ENCODE peak calls at places on chromosomes 5 and 9, in six cellular contexts. Y is IMR-90; K is RWPE1; W is effector memory CD4-positive, alpha-beta T cell; U is CD8-positive, alpha-beta T cell; J is lower lobe of right lung. X is an unnamed sample.

GRCh38 chr5:136192015-136192525 is 892 bp downstream of the SMIM32 start:
- DNase-seq in Y (no peak), K (no peak), W (no peak), U (no peak), J (no peak), X (no peak)

GRCh38 chr5:91162534-91163381 is 220.4 kb downstream of the ARRDC3 start:
- DNase-seq in Y (peak), K (peak), W (peak), U (peak), J (peak), X (peak)

GRCh38 chr9:121455527-121456239 is 44.0 kb downstream of the GGTA1 start:
- DNase-seq in Y (no peak), K (no peak), W (no peak), U (no peak), J (no peak), X (no peak)

GRCh38 chr5:149358294-149358651 is 427 bp downstream of the PCYOX1L start:
- DNase-seq in Y (no peak), K (no peak), W (peak), U (no peak), J (peak), X (no peak)

GRCh38 chr5:6722015-6722414 is 8.8 kb downstream of the TENT4A start:
- DNase-seq in Y (peak), K (no peak), W (no peak), U (no peak), J (no peak), X (no peak)

GRCh38 chr5:119353213-119353612 is 2.6 kb upstream of the TNFAIP8 start:
- DNase-seq in Y (no peak), K (no peak), W (no peak), U (no peak), J (no peak), X (no peak)

GRCh38 chr5:169404223-169404622 is 103.3 kb upstream of the SLIT3 start:
- DNase-seq in Y (no peak), K (no peak), W (no peak), U (no peak), J (no peak), X (no peak)

GRCh38 chr5:73950441-73950873 is 324.5 kb downstream of the ARHGEF28 start:
- DNase-seq in Y (peak), K (no peak), W (no peak), U (no peak), J (no peak), X (no peak)

GRCh38 chr5:173271371-173271770 is 36.4 kb upstream of the NKX2-5 start:
- DNase-seq in Y (no peak), K (no peak), W (no peak), U (no peak), J (peak), X (no peak)

GRCh38 chr9:135641745-135642144 is 2.4 kb upstream of the GLT6D1 start:
- DNase-seq in Y (peak), K (no peak), W (no peak), U (no peak), J (no peak), X (no peak)

GRCh38 chr5:127053049-127053448 is 20.3 kb downstream of the C5orf63 start:
- DNase-seq in Y (no peak), K (no peak), W (no peak), U (no peak), J (no peak), X (no peak)

GRCh38 chr5:149675467-149676201 is 54.5 kb upstream of the PPARGC1B start:
- DNase-seq in Y (no peak), K (no peak), W (no peak), U (no peak), J (peak), X (no peak)

DNA sequence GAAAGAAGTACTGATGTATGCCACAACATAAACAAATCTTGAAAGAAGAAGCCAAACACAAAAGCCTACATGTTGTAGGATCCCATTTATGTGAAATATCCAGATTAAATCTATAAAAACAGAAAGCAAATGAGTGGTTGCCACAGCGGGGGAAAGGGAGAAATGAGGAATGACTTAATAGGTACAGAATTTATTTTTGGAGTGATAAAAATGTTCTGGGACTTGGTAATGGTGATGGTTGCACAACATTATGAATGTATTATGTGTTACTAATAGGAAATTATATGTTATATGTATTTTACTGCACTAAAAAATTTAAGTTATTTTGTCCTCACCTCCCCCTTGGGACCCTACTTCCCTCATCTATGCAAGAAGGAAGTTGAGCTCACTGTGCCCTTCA is 16.4 kb upstream of the TTC1 start:
- DNase-seq in Y (no peak), K (no peak), W (no peak), U (no peak), J (no peak), X (no peak)
- H3K27ac ChIP-seq in Y (no peak), K (no peak), W (no peak), U (no peak), J (no peak), X (no peak)

GRCh38 chr9:109745335-109746283 is 34.4 kb upstream of the PALM2AKAP2 start:
- DNase-seq in Y (peak), K (no peak), W (no peak), U (no peak), J (peak), X (peak)
- H3K27ac ChIP-seq in Y (no peak), K (peak), W (no peak), U (no peak), J (peak), X (peak)

DNA sequence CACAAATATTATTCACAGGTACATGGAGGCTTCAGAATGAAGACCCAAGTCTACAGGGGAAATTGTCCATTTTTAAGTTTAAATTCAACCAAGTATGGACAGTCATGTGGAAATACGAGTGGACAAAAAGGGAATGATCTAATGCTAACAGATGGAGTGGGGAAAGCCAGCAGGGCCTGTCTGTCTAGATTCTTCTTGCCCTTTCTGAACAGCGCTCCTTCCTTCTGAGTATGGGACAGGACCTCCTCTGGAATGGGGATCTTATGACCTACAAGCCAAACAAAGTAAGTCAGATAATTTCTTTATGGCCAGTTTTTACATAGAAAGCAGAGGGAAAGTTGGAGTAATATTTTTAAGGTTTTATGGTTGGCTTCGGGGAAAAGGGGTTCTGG is 119.8 kb upstream of the NEK6 start:
- DNase-seq in Y (no peak), K (no peak), W (no peak), U (no peak), J (no peak), X (no peak)
- H3K27ac ChIP-seq in Y (no peak), K (no peak), W (no peak), U (no peak), J (no peak), X (no peak)

GRCh38 chr5:77852068-77852513 is 76.0 kb upstream of the TBCA start:
- DNase-seq in Y (no peak), K (no peak), W (no peak), U (no peak), J (no peak), X (no peak)
- H3K27ac ChIP-seq in Y (no peak), K (no peak), W (no peak), U (no peak), J (no peak), X (no peak)

DNA sequence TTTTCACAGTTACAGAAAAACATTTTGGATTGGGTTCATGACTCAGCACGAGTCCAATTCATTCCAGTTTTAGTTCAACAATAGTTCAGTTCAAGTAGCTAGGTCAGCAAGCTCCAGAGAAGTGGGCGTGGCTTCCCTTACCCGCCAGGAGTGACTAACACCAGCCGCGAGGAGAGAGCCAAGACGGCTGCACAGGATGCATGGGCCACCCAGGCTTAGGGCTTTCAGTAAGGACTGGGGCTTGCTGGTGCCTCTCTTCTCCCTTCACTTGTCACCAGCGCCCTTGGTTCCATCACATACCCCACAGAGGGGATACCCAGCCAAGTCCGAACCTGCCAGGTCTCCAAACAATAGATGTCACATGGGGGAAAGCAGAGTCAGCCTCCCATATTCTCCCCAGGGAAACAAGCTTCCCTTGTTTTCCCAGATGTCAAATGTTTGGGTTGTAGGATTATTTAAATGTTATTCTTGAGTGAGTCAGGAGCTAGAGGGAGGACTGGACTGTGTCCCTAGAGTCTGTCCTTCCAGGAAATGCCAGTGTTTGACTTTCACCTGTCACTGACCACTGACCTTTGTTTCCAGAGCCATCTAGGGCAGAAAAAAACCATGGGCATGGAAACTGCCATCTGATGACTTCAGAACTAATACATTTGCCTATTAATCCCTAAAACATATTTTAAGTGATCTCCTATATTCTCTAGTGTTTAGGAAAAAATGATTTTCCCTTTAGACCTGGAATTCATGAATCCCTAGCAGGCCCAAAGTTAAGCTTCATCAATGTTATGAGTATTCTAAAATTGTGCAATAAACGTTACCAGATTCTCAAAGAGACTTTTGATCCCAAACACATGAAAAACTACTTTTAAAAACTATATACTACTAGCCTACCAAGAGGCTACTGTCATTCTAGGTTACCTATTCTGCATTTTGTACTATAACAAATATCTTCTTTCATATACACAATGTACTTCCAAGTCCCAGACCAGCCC is 51.9 kb downstream of the NIPAL4 start:
- DNase-seq in Y (peak), K (peak), W (peak), U (no peak), J (peak), X (peak)
- H3K27ac ChIP-seq in Y (peak), K (peak), W (no peak), U (no peak), J (peak), X (peak)

GRCh38 chr9:89314955-89315354 is 3.3 kb upstream of the SECISBP2 start:
- DNase-seq in Y (no peak), K (no peak), W (no peak), U (no peak), J (no peak), X (no peak)
- H3K27ac ChIP-seq in Y (no peak), K (no peak), W (no peak), U (no peak), J (no peak), X (no peak)

GRCh38 chr5:9423611-9424010 is 122.3 kb downstream of the SEMA5A start:
- DNase-seq in Y (peak), K (no peak), W (no peak), U (no peak), J (no peak), X (no peak)
- H3K27ac ChIP-seq in Y (no peak), K (no peak), W (no peak), U (no peak), J (no peak), X (no peak)

DNA sequence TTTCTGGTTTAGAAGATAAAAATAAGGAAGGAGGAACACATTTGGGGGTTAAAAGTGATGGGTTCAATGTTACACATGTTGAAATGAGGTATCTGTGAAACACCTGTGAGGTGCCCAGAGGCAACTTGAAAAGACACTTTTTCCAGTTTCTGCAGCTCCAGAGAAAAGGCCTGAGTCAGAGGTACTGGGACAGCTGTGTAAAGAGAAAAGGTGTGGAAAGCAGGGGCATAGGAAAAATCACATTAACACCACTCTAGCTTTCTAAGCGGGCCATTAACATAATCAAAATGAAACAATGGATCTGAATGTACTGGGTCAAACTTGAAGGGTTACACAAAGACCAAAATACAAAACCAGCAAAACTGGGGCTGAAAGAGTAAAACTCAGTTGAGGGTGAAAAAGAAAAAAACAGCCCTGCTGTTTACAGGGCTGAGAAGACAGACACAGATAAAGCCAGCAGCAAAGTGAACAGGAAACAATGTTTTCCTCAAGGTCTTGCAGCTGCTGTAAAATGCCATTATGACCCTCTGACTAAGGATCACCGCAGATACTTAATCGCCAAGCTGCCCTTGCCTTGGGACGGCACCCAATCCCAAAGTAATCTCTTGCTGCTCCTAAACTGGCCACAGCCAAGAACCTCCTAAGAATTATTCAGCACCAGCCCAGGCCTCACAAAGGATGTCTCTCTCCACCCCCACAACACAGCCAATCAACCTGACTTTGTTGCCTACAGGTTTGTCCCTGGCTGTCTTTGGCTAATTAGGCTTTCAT is 104.7 kb downstream of the DROSHA start:
- DNase-seq in Y (no peak), K (no peak), W (no peak), U (no peak), J (no peak), X (no peak)
- H3K27ac ChIP-seq in Y (no peak), K (no peak), W (no peak), U (no peak), J (no peak), X (no peak)

X was measured in aorta.